ENCODE peak calls at places on chromosomes 13 and 19, in four cellular contexts. I is BJ; Q is CD8-positive, alpha-beta T cell; P is pancreas. X is an unnamed sample.

GRCh38 chr19:49186108-49186507 is 28.5 kb downstream of the TRPM4 start:
- DNase-seq in P (no peak), Q (no peak), I (no peak), X (no peak)

GRCh38 chr19:31253816-31254551 is 95.3 kb downstream of the TSHZ3 start:
- DNase-seq in P (peak), Q (no peak), I (no peak), X (no peak)

GRCh38 chr19:38945562-38946228 is 15.0 kb downstream of the MRPS12 start:
- DNase-seq in I (no peak), Q (no peak), P (no peak), X (no peak)

GRCh38 chr13:73325351-73326214 is 266.8 kb downstream of the KLF5 start:
- DNase-seq in Q (no peak), P (peak), I (no peak), X (no peak)

GRCh38 chr19:46887240-46887782 is 26.5 kb downstream of the ARHGAP35 start:
- DNase-seq in P (no peak), I (no peak), Q (no peak), X (no peak)

GRCh38 chr19:15195987-15196682 is 4.7 kb downstream of the NOTCH3 start:
- DNase-seq in Q (no peak), P (peak), I (no peak), X (peak)

GRCh38 chr13:110109910-110110309 is 197.0 kb downstream of the COL4A1 start:
- DNase-seq in P (no peak), I (no peak), Q (no peak), X (no peak)

GRCh38 chr19:6238643-6239281 is 41.0 kb downstream of the MLLT1 start:
- DNase-seq in P (no peak), I (no peak), Q (no peak), X (no peak)

GRCh38 chr13:99258946-99259345 is 767 bp upstream of the GPR18 start:
- DNase-seq in P (no peak), Q (no peak), I (no peak), X (no peak)

GRCh38 chr19:28303502-28303901 is 909.4 kb downstream of the UQCRFS1 start:
- DNase-seq in P (no peak), Q (no peak), I (no peak), X (no peak)

GRCh38 chr13:25111557-25111956 is 15.6 kb downstream of the PABPC3 start:
- DNase-seq in I (no peak), Q (no peak), P (no peak), X (no peak)

GRCh38 chr19:38373907-38374331 is 452 bp upstream of the PSMD8 start:
- DNase-seq in I (no peak), P (no peak), Q (no peak), X (no peak)

GRCh38 chr13:110913322-110913721 is 1.5 kb downstream of the ANKRD10 start:
- DNase-seq in P (no peak), I (no peak), Q (no peak), X (no peak)

GRCh38 chr19:4575267-4575793 is 15.8 kb upstream of the SEMA6B start:
- DNase-seq in Q (no peak), P (no peak), I (peak), X (peak)

GRCh38 chr19:49364083-49364687 is 508 bp downstream of the DKKL1 start:
- DNase-seq in Q (no peak), P (no peak), I (no peak), X (no peak)

GRCh38 chr19:7366701-7367420 is 18.1 kb downstream of the ARHGEF18 start:
- DNase-seq in I (no peak), Q (no peak), P (no peak), X (no peak)

GRCh38 chr13:77176350-77176749 is 149.4 kb upstream of the FBXL3 start:
- DNase-seq in P (no peak), Q (no peak), I (no peak), X (peak)

GRCh38 chr19:7595466-7596133 is at the start of gene CAMSAP3:
- DNase-seq in I (peak), Q (peak), P (peak), X (no peak)

GRCh38 chr13:28313579-28313978 is 175.2 kb downstream of the PAN3 start:
- DNase-seq in P (no peak), Q (no peak), I (no peak), X (no peak)

GRCh38 chr13:44649118-44649455 is 73.0 kb upstream of the TSC22D1 start:
- DNase-seq in I (no peak), P (no peak), Q (no peak), X (no peak)

GRCh38 chr19:41263850-41264580 is at the start of gene HNRNPUL1:
- DNase-seq in P (peak), I (peak), Q (peak), X (peak)
- TF ChIP-seq CTCF in P (no peak), I (peak), Q (no peak), X (peak)

GRCh38 chr19:40392894-40393517 is 3.0 kb upstream of the HIPK4 start:
- DNase-seq in Q (no peak), P (no peak), I (no peak), X (no peak)
- TF ChIP-seq CTCF in Q (no peak), P (no peak), I (peak), X (peak)

GRCh38 chr19:42407085-42407815 is 17.2 kb upstream of the CNFN start:
- DNase-seq in P (no peak), Q (no peak), I (no peak), X (no peak)
- TF ChIP-seq CTCF in P (no peak), Q (no peak), I (no peak), X (no peak)

GRCh38 chr19:13069415-13070369 is 33.0 kb downstream of the LYL1 start:
- DNase-seq in I (no peak), P (no peak), Q (no peak), X (no peak)
- TF ChIP-seq CTCF in I (peak), P (no peak), Q (no peak), X (no peak)

GRCh38 chr13:23510979-23511735 is 59.1 kb upstream of the TNFRSF19 start:
- DNase-seq in Q (no peak), P (no peak), I (no peak), X (no peak)

GRCh38 chr13:23514076-23514475 is 56.1 kb upstream of the TNFRSF19 start:
- DNase-seq in Q (no peak), P (no peak), I (no peak), X (no peak)

GRCh38 chr13:23513460-23513859 is 56.8 kb upstream of the TNFRSF19 start:
- DNase-seq in I (no peak), Q (no peak), P (no peak), X (no peak)

GRCh38 chr13:23515116-23515515 is 55.1 kb upstream of the TNFRSF19 start:
- DNase-seq in I (no peak), P (no peak), Q (no peak), X (no peak)

DNA sequence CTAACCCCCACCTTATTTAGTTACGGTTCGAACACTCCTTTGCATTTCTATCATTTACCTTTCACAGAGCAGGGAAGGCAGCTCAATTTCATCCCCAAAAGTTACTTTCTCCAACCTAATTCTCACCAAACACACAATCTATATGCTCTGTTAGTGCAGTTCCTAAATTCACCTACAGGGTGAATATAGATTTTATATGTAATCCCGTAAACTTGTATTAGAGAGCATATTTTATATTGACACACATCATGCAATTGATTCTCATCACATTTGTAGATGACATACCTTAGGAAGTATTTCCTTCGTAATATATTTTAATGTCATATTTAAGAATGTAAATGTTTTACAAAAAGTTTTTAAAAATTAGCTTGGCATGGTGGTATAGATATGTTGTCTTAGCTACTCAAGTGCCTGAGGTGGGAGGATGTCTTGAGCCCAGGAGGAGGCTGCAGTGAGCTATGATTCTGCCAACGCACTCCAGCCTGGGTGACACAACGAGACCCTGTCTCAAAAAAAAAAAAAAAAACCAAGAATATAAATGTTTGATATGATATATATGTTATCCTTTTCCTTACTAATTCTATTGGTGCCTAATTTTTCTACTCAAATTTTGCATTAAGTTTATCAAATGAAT is 57.3 kb upstream of the TNFRSF19 start:
- DNase-seq in P (no peak), I (no peak), Q (no peak), X (no peak)
- TF ChIP-seq CTCF in P (no peak), I (no peak), Q (no peak), X (no peak)

GRCh38 chr19:40714519-40715299 is 2.0 kb downstream of the COQ8B start:
- DNase-seq in Q (peak), P (peak), I (no peak), X (no peak)
- TF ChIP-seq CTCF in Q (no peak), P (no peak), I (no peak), X (no peak)

GRCh38 chr19:50406156-50406820 is 12.4 kb upstream of the SPIB start:
- DNase-seq in I (no peak), Q (no peak), P (no peak), X (no peak)
- TF ChIP-seq CTCF in I (no peak), Q (no peak), P (no peak), X (no peak)

GRCh38 chr19:10502524-10503001 is 593 bp downstream of the KEAP1 start:
- DNase-seq in I (no peak), Q (peak), P (peak), X (peak)
- TF ChIP-seq CTCF in I (no peak), Q (no peak), P (no peak), X (no peak)

DNA sequence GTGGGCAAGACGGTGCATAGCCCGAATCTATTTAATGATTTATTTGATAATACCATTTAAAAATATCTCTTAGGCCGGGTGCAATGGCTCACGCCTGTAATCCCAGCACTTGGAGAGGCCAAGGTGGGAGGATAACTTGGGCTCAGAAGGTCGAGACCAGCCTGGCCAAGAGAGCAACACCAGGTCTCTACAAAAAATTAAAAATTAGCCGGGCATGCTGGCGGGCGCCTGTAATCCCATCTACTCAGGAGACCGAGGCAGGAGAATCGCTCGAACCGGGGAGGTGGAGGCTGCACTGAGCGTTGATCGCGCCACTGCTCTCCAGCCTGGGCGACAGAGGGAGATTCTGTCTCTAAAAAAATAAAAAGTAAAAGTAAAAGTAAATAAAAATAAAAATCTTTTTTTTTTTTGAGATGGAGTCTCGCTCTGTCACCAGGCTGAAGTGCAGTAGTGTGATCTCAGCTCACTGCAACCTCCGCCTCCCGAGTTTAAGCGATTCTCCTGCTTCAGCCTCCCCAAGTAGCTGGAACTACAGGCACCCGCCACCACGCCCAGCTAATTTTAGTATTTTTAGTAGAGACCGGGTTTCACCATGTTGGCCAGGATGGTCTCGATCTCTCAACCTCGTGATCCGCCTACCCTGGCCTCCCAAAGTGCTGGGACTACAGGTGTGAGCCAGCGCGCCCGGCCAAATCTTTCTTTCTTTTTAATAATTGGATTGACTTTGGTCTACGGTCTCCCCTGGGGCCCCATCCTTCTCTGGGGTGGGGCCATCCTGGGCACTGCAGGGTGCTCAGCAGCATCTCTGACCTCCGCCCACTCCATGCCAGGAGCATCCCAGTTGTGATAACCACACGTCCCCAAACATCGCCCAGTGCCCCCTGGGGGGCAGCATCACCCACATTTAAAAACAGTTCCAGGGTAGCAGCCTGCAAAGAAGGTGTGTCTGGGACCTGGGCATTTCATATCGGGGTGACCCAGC is 90.7 kb downstream of the GNG7 start:
- DNase-seq in I (no peak), P (no peak), Q (no peak), X (no peak)
- TF ChIP-seq CTCF in I (no peak), P (no peak), Q (peak), X (no peak)

GRCh38 chr19:37334179-37335071 is 36.5 kb upstream of the ZNF527 start:
- DNase-seq in I (peak), Q (peak), P (peak), X (peak)

GRCh38 chr19:37333457-37333856 is 37.4 kb upstream of the ZNF527 start:
- DNase-seq in I (no peak), Q (no peak), P (no peak), X (no peak)

GRCh38 chr19:37332839-37333238 is 38.1 kb upstream of the ZNF527 start:
- DNase-seq in I (no peak), P (no peak), Q (no peak), X (no peak)

GRCh38 chr19:37329686-37330085 is 41.2 kb upstream of the ZNF527 start:
- DNase-seq in Q (no peak), P (no peak), I (no peak), X (no peak)
- TF ChIP-seq CTCF in Q (no peak), P (no peak), I (no peak), X (no peak)

X was measured in kidney epithelial cell.